ENCODE peak calls at places on chromosomes 3 and 15, in four cellular contexts. W, D, T and C are unnamed samples.
A peak's percentile ranks its signal among the peaks of the same experiment; 100 is the strongest.

GRCh38 chr3:54756330-54756731 is 171.5 kb downstream of the LRTM1 start:
- DNase-seq in W (no peak), D (no peak), T (no peak), C (no peak)

GRCh38 chr3:65995030-65995429 is 43.7 kb downstream of the MAGI1 start:
- DNase-seq in W (no peak), D (no peak), T (no peak), C (no peak)

GRCh38 chr3:153219147-153219546 is 57.1 kb downstream of the RAP2B start:
- DNase-seq in W (no peak), D (no peak), T (no peak), C (no peak)

GRCh38 chr3:191085091-191085490 is 114.0 kb upstream of the OSTN start:
- DNase-seq in W (no peak), D (no peak), T (no peak), C (no peak)

GRCh38 chr3:169165196-169166159 is 498.0 kb downstream of the MECOM start:
- DNase-seq in W (no peak), D (no peak), T (no peak), C (no peak)

GRCh38 chr3:116929534-116930222 is 220.1 kb downstream of the TUSC7 start:
- DNase-seq in W (no peak), D (no peak), T (no peak), C (no peak)

GRCh38 chr15:70033529-70034140 is 64.1 kb downstream of the TLE3 start:
- DNase-seq in W (no peak), D (no peak), T (no peak), C (no peak)

GRCh38 chr3:194369522-194370279 is at the start of gene LRRC15:
- DNase-seq in W (no peak), D (no peak), T (no peak), C (no peak)

GRCh38 chr15:34964277-34964676 is 5.3 kb downstream of the AQR start:
- DNase-seq in W (no peak), D (no peak), T (no peak), C (no peak)

GRCh38 chr3:109275702-109276293 is 40.5 kb downstream of the DPPA2 start:
- DNase-seq in W (no peak), D (no peak), T (peak; percentile 3), C (no peak)

GRCh38 chr3:8482960-8483665 is 18.5 kb upstream of the LMCD1 start:
- DNase-seq in W (peak; percentile 80), D (no peak), T (no peak), C (peak; percentile 44)

GRCh38 chr15:55250392-55250791 is 39.2 kb downstream of the RAB27A start:
- DNase-seq in W (no peak), D (no peak), T (no peak), C (no peak)

GRCh38 chr15:57398336-57398735 is 22.0 kb downstream of the CGNL1 start:
- DNase-seq in W (no peak), D (no peak), T (no peak), C (no peak)

GRCh38 chr3:6640907-6641306 is 220.0 kb upstream of the GRM7 start:
- DNase-seq in W (no peak), D (peak; percentile 2), T (no peak), C (no peak)

GRCh38 chr3:35639251-35640185 is at the start of gene ARPP21:
- DNase-seq in W (no peak), D (no peak), T (no peak), C (no peak)

GRCh38 chr3:149203758-149204157 is 17.9 kb downstream of the CP start:
- DNase-seq in W (no peak), D (peak; percentile 50), T (no peak), C (no peak)

GRCh38 chr15:92906563-92907081 is 6.5 kb downstream of the CHD2 start:
- DNase-seq in W (no peak), D (no peak), T (no peak), C (no peak)
- TF ChIP-seq EP300 in W (no peak), D (no peak), T (no peak), C (no peak)

GRCh38 chr3:15681668-15682067 is 80.1 kb downstream of the BTD start:
- DNase-seq in W (no peak), D (no peak), T (no peak), C (no peak)

GRCh38 chr3:15685927-15686326 is 84.4 kb downstream of the BTD start:
- DNase-seq in W (no peak), D (no peak), T (no peak), C (no peak)

GRCh38 chr3:15679306-15679705 is 77.8 kb downstream of the BTD start:
- DNase-seq in W (no peak), D (no peak), T (no peak), C (no peak)

GRCh38 chr3:15682766-15683165 is 81.2 kb downstream of the BTD start:
- DNase-seq in W (no peak), D (no peak), T (no peak), C (no peak)

DNA sequence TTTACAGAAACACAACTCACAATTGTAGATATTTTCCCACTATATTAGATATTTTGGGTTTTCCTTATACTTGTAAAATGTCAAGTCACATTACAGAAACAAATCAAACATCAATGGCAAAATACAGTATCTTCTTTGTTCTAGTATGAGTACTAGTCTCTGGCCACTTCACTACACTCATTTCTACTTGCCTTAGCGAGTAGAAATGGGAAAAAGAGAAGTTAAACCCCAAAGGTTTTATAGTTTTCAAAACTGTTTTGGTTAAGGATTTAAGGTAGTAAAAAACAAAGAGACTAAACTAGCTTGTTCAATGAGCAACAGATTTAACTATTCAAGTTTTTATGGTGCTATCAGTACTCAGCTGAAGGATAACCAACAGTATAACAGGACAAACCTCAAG is 81.7 kb downstream of the BTD start:
- DNase-seq in W (no peak), D (no peak), T (no peak), C (no peak)
- H3K4me3 ChIP-seq in W (no peak overlapping the region), D (no peak overlapping the region), T (no peak overlapping the region), C (no peak overlapping the region)

GRCh38 chr3:136819784-136820640 is 1.1 kb downstream of the SLC35G2 start:
- DNase-seq in W (peak; percentile 69), D (no peak), T (no peak), C (peak; percentile 18)
- TF ChIP-seq EP300 in W (no peak), D (no peak), T (no peak), C (no peak)

GRCh38 chr3:133672461-133672860 is 10.7 kb upstream of the TOPBP1 start:
- DNase-seq in W (no peak), D (no peak), T (no peak), C (no peak)

GRCh38 chr3:133676336-133677118 is 14.8 kb upstream of the TOPBP1 start:
- DNase-seq in W (no peak), D (no peak), T (no peak), C (no peak)

GRCh38 chr3:133673746-133674145 is 12.0 kb upstream of the TOPBP1 start:
- DNase-seq in W (no peak), D (no peak), T (no peak), C (no peak)

GRCh38 chr3:133675631-133676335 is 14.0 kb upstream of the TOPBP1 start:
- DNase-seq in W (no peak), D (no peak), T (no peak), C (no peak)

DNA sequence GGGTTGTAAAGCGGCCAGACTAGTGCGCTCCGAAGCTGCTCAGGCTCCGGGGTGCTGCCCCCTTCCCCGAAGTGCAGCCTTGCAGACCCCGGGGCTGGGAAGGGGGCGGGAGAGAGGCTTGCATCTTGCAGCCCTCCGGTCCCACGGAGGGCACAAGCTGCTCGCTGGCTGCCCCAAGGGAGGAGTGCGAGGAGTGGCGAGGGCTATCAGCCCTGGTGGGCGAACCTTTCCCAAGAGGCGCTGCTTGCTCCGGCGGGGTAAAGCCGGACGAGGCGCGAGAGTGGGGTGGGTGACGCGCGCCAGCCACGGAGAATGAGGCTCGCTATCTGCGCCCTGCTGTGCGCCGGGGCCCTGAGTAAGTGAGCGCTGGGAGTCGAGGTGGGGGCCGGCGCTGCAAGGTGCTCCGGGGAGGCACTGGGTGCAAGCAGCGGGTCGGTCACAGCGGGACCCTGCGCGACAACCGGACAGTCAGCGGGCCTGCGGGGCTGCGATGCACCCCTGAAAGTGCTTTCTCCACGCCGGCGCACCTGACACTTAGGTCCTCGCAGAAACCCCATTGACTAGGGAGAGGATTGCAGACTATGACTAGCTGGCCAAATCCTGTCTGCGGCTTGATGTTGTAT is 12.7 kb upstream of the TOPBP1 start:
- DNase-seq in W (no peak), D (no peak), T (no peak), C (no peak)
- H3K4me3 ChIP-seq in W (no peak overlapping the region), D (no peak overlapping the region), T (peak overlapping the region; percentile 46), C (no peak overlapping the region)

GRCh38 chr3:14425574-14426304 is 23.3 kb downstream of the SLC6A6 start:
- DNase-seq in W (no peak), D (no peak), T (no peak), C (no peak)

GRCh38 chr3:14423963-14424362 is 21.6 kb downstream of the SLC6A6 start:
- DNase-seq in W (no peak), D (no peak), T (no peak), C (no peak)

GRCh38 chr3:14424711-14425573 is 22.5 kb downstream of the SLC6A6 start:
- DNase-seq in W (no peak), D (no peak), T (no peak), C (no peak)

GRCh38 chr3:14422016-14422963 is 19.9 kb downstream of the SLC6A6 start:
- DNase-seq in W (no peak), D (no peak), T (no peak), C (no peak)

GRCh38 chr3:14423197-14423743 is 20.9 kb downstream of the SLC6A6 start:
- DNase-seq in W (no peak), D (no peak), T (no peak), C (no peak)
- TF ChIP-seq EP300 in W (no peak), D (no peak), T (no peak), C (no peak)

GRCh38 chr3:184952671-184953070 is 140.7 kb downstream of the VPS8 start:
- DNase-seq in W (no peak), D (no peak), T (no peak), C (no peak)
- H3K4me3 ChIP-seq in W (no peak overlapping the region), D (no peak overlapping the region), T (no peak overlapping the region), C (no peak overlapping the region)

GRCh38 chr15:38193496-38193895 is 59.1 kb upstream of the SPRED1 start:
- DNase-seq in W (no peak), D (no peak), T (no peak), C (no peak)
- TF ChIP-seq EP300 in W (no peak), D (no peak), T (no peak), C (no peak)

GRCh38 chr15:63857459-63857856 is 23.7 kb upstream of the HERC1 start:
- DNase-seq in W (peak; percentile 42), D (no peak), T (no peak), C (no peak)
- H3K4me3 ChIP-seq in W (no peak overlapping the region), D (no peak overlapping the region), T (no peak overlapping the region), C (no peak overlapping the region)

GRCh38 chr3:72012376-72012775 is 227.4 kb upstream of the PROK2 start:
- DNase-seq in W (no peak), D (peak; percentile 32), T (no peak), C (no peak)

GRCh38 chr3:72013104-72013503 is 228.2 kb upstream of the PROK2 start:
- DNase-seq in W (no peak), D (no peak), T (no peak), C (no peak)

GRCh38 chr3:72008226-72008996 is 223.5 kb upstream of the PROK2 start:
- DNase-seq in W (no peak), D (no peak), T (no peak), C (no peak)

GRCh38 chr3:72010044-72010443 is 225.1 kb upstream of the PROK2 start:
- DNase-seq in W (no peak), D (no peak), T (no peak), C (no peak)

GRCh38 chr3:72011495-72011894 is 226.5 kb upstream of the PROK2 start:
- DNase-seq in W (no peak), D (no peak), T (no peak), C (no peak)
- TF ChIP-seq EP300 in W (no peak), D (no peak), T (no peak), C (no peak)